ENCODE peak calls at places on chromosomes 4 and X, in seven cellular contexts. W, I, V, N, L, U and S are unnamed samples.
A peak's percentile ranks its signal among the peaks of the same experiment; 100 is the strongest.

GRCh38 chr4:42436950-42437349 is 39.7 kb downstream of the SHISA3 start:
- DNase-seq in W (no peak), I (no peak), V (no peak), N (no peak), L (no peak), U (no peak), S (no peak)

GRCh38 chrX:153901753-153902140 is 2.7 kb upstream of the AVPR2 start:
- DNase-seq in W (no peak), I (no peak), V (no peak), N (no peak), L (no peak), U (no peak), S (no peak)

GRCh38 chr4:11367371-11367770 is 61.3 kb downstream of the HS3ST1 start:
- DNase-seq in W (no peak), I (peak; percentile 19), V (peak; percentile 93), N (no peak), L (no peak), U (peak; percentile 29), S (no peak)

GRCh38 chrX:124282580-124282979 is 49.9 kb upstream of the TEX13D start:
- DNase-seq in W (no peak), I (peak; percentile 23), V (no peak), N (no peak), L (no peak), U (no peak), S (no peak)

GRCh38 chr4:37693450-37694190 is 7.4 kb upstream of the RELL1 start:
- DNase-seq in W (no peak), I (peak; percentile 84), V (no peak), N (no peak), L (no peak), U (no peak), S (no peak)

GRCh38 chr4:160129439-160129838 is 1026.6 kb downstream of the RAPGEF2 start:
- DNase-seq in W (no peak), I (no peak), V (no peak), N (no peak), L (no peak), U (no peak), S (no peak)

GRCh38 chr4:12053951-12054350 is 625.3 kb upstream of the HS3ST1 start:
- DNase-seq in W (no peak), I (no peak), V (no peak), N (no peak), L (no peak), U (no peak), S (no peak)

GRCh38 chr4:20086768-20087167 is 164.9 kb upstream of the SLIT2 start:
- DNase-seq in W (no peak), I (no peak), V (no peak), N (no peak), L (no peak), U (no peak), S (no peak)

GRCh38 chr4:182567119-182567518 is 323.9 kb downstream of the TENM3 start:
- DNase-seq in W (no peak), I (no peak), V (no peak), N (no peak), L (no peak), U (no peak), S (no peak)

GRCh38 chr4:6027392-6027791 is 9.2 kb upstream of the C4orf50 start:
- DNase-seq in W (no peak), I (no peak), V (no peak), N (no peak), L (no peak), U (no peak), S (no peak)

GRCh38 chrX:2538016-2538415 is 37.2 kb upstream of the DHRSX start:
- DNase-seq in W (no peak), I (no peak), V (no peak), N (no peak), L (no peak), U (peak; percentile 7), S (no peak)

GRCh38 chr4:95394733-95395306 is 154.0 kb downstream of the UNC5C start:
- DNase-seq in W (no peak), I (no peak), V (no peak), N (no peak), L (no peak), U (no peak), S (no peak)

GRCh38 chr4:44760142-44760898 is 34.0 kb upstream of the GNPDA2 start:
- DNase-seq in W (peak; percentile 17), I (peak; percentile 28), V (no peak), N (no peak), L (peak; percentile 8), U (no peak), S (no peak)

GRCh38 chr4:32633421-32633820 is 1913.3 kb downstream of the PCDH7 start:
- DNase-seq in W (no peak), I (no peak), V (no peak), N (no peak), L (no peak), U (no peak), S (no peak)

GRCh38 chr4:13829457-13829856 is 201.9 kb upstream of the BOD1L1 start:
- DNase-seq in W (no peak), I (peak; percentile 4), V (no peak), N (no peak), L (no peak), U (no peak), S (no peak)

GRCh38 chr4:15755321-15755750 is 22.8 kb upstream of the CD38 start:
- DNase-seq in W (no peak), I (peak; percentile 43), V (no peak), N (no peak), L (peak; percentile 57), U (no peak), S (no peak)

GRCh38 chr4:74038161-74039064 is at the start of gene CXCL3:
- DNase-seq in W (peak; percentile 9), I (peak; percentile 72), V (peak; percentile 26), N (no peak), L (no peak), U (peak; percentile 2), S (peak; percentile 16)

GRCh38 chr4:73520821-73521220 is 39.3 kb downstream of the AFM start:
- DNase-seq in W (no peak), I (peak; percentile 82), V (no peak), N (no peak), L (no peak), U (no peak), S (no peak)

GRCh38 chr4:158051401-158052235 is 121.2 kb downstream of the GASK1B start:
- DNase-seq in W (no peak), I (peak; percentile 26), V (peak; percentile 25), N (no peak), L (no peak), U (no peak), S (no peak)

GRCh38 chr4:169723207-169723606 is 34.5 kb downstream of the HPF1 start:
- DNase-seq in W (no peak), I (peak; percentile 7), V (no peak), N (no peak), L (no peak), U (no peak), S (no peak)

GRCh38 chr4:186586190-186586589 is 30.8 kb upstream of the MTNR1A start:
- DNase-seq in W (no peak), I (no peak), V (no peak), N (no peak), L (no peak), U (no peak), S (no peak)

GRCh38 chr4:181959121-181959520 is 284.1 kb upstream of the TENM3 start:
- DNase-seq in W (no peak), I (peak; percentile 84), V (no peak), N (no peak), L (no peak), U (no peak), S (no peak)

GRCh38 chr4:90127706-90128345 is 632 bp downstream of the CCSER1 start:
- DNase-seq in W (no peak), I (no peak), V (peak; percentile 9), N (no peak), L (no peak), U (no peak), S (no peak)

GRCh38 chr4:478373-478772 is 20.6 kb downstream of the ZNF721 start:
- DNase-seq in W (no peak), I (peak; percentile 35), V (no peak), N (no peak), L (no peak), U (no peak), S (no peak)

GRCh38 chr4:7328162-7328912 is 106.4 kb downstream of the PSAPL1 start:
- DNase-seq in W (no peak), I (no peak), V (no peak), N (no peak), L (no peak), U (no peak), S (no peak)

GRCh38 chrX:136694491-136695087 is 46.6 kb downstream of the CD40LG start:
- DNase-seq in W (peak; percentile 62), I (peak; percentile 36), V (no peak), N (no peak), L (no peak), U (no peak), S (no peak)

GRCh38 chr4:33453436-33453835 is 2733.3 kb downstream of the PCDH7 start:
- DNase-seq in W (no peak), I (no peak), V (no peak), N (no peak), L (no peak), U (no peak), S (no peak)

GRCh38 chr4:14827111-14827510 is 175.2 kb upstream of the CPEB2 start:
- DNase-seq in W (no peak), I (peak; percentile 52), V (no peak), N (no peak), L (no peak), U (no peak), S (no peak)

GRCh38 chr4:10715696-10716095 is 31.1 kb upstream of the CLNK start:
- DNase-seq in W (no peak), I (no peak), V (no peak), N (no peak), L (no peak), U (no peak), S (no peak)

GRCh38 chr4:74037076-74037475 is 1.4 kb downstream of the CXCL3 start:
- DNase-seq in W (no peak), I (no peak), V (no peak), N (no peak), L (no peak), U (no peak), S (no peak)

GRCh38 chr4:74624351-74625151 is 169.8 kb downstream of the BTC start:
- DNase-seq in W (no peak), I (peak; percentile 91), V (no peak), N (no peak), L (no peak), U (no peak), S (no peak)

GRCh38 chrX:133868687-133869086 is 116.7 kb downstream of the GPC3 start:
- DNase-seq in W (no peak), I (no peak), V (no peak), N (no peak), L (no peak), U (no peak), S (no peak)

GRCh38 chrX:11606408-11606807 is 59.3 kb downstream of the ARHGAP6 start:
- DNase-seq in W (no peak), I (no peak), V (no peak), N (no peak), L (no peak), U (no peak), S (no peak)

GRCh38 chr4:107220976-107221375 is 184.9 kb upstream of the DKK2 start:
- DNase-seq in W (no peak), I (no peak), V (no peak), N (no peak), L (no peak), U (no peak), S (no peak)

GRCh38 chr4:1746265-1746691 is 25.0 kb downstream of the TACC3 start:
- DNase-seq in W (peak; percentile 21), I (peak; percentile 61), V (peak; percentile 55), N (peak; percentile 60), L (peak; percentile 88), U (no peak), S (peak; percentile 84)

GRCh38 chr4:170102426-170102825 is 12.7 kb upstream of the AADAT start:
- DNase-seq in W (no peak), I (no peak), V (no peak), N (no peak), L (no peak), U (no peak), S (no peak)

GRCh38 chr4:5204781-5205180 is 153.5 kb downstream of the STK32B start:
- DNase-seq in W (no peak), I (peak; percentile 22), V (no peak), N (no peak), L (no peak), U (no peak), S (no peak)

GRCh38 chrX:54325077-54325476 is 32.8 kb downstream of the WNK3 start:
- DNase-seq in W (no peak), I (no peak), V (no peak), N (no peak), L (no peak), U (no peak), S (no peak)